ENCODE peak calls at places on chromosomes 1 and 21, in four cellular contexts. K is body of pancreas, S is stomach, G is uterus. U is an unnamed sample.

GRCh38 chr1:29708818-29709710 is 472.7 kb downstream of the PTPRU start:
- DNase-seq in G (no peak), K (no peak), S (no peak), U (no peak)

GRCh38 chr1:181087400-181087901 is 1.0 kb upstream of the IER5 start:
- DNase-seq in K (no peak), S (no peak), G (no peak), U (no peak)

GRCh38 chr1:107277022-107277421 is 136.2 kb downstream of the NTNG1 start:
- DNase-seq in G (peak), S (peak), K (peak), U (peak)

GRCh38 chr1:37650721-37651120 is 16.0 kb upstream of the RSPO1 start:
- DNase-seq in K (no peak), G (no peak), S (no peak), U (no peak)

GRCh38 chr1:33636209-33636608 is 163.8 kb downstream of the ZSCAN20 start:
- DNase-seq in G (no peak), K (no peak), S (no peak), U (no peak)

GRCh38 chr1:222670110-222670509 is 42.2 kb downstream of the AIDA start:
- DNase-seq in G (no peak), S (no peak), K (no peak), U (no peak)

GRCh38 chr21:45357436-45358260 is 47.3 kb upstream of the COL18A1 start:
- DNase-seq in G (peak), S (peak), K (no peak), U (peak)

GRCh38 chr1:61046434-61046833 is 35.9 kb upstream of the NFIA start:
- DNase-seq in K (no peak), S (no peak), G (no peak), U (no peak)

GRCh38 chr1:67833595-67833926 is 294 bp upstream of the GNG12 start:
- DNase-seq in K (no peak), G (no peak), S (no peak), U (peak)

GRCh38 chr1:19341201-19342076 is 29.3 kb downstream of the SLC66A1 start:
- DNase-seq in S (peak), K (peak), G (peak), U (peak)

GRCh38 chr1:244852694-244853093 is 11.6 kb downstream of the HNRNPU start:
- DNase-seq in G (no peak), S (no peak), K (no peak), U (no peak)

GRCh38 chr1:183841950-183842816 is 37.3 kb downstream of the RGL1 start:
- DNase-seq in G (peak), K (no peak), S (no peak), U (no peak)

GRCh38 chr1:24929876-24930702 is at the start of gene RUNX3:
- DNase-seq in S (peak), K (no peak), G (no peak), U (peak)
- TF ChIP-seq POLR2A in S (no peak), K (no peak), G (no peak), U (no peak)

DNA sequence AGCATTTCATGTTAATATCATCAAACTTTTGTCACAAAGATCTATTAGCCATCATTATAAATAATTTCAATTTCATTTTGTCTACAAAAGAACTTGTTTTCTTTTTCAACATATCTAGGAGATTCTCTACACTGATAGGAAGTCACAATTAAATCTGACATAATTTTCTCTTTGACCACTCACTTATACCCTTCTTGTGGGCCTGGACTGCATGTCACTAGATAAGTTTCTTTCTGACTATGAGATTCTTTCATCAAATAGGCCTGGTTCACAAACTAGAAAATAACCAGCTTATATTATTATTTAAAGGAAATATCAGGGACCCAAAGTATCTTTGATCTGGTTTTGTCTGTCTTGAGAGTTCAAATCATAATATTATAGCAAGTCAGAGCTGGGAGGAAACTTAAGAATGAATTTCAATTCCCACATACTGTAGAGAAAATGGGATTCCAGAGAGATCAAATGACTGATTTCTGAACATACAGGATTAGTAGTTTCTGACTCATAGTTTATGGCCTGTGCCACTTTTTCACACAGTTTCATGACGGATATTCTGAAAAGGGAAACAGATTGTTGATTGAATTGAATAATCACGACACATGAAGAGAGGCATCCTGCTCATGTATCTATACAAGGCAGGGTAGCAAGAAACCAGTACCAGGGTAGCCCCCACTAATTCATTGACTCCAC is 355.8 kb downstream of the GPATCH2 start:
- DNase-seq in S (no peak), K (no peak), G (no peak), U (no peak)
- H3K4me3 ChIP-seq in S (no peak), K (no peak), G (no peak), U (no peak)

DNA sequence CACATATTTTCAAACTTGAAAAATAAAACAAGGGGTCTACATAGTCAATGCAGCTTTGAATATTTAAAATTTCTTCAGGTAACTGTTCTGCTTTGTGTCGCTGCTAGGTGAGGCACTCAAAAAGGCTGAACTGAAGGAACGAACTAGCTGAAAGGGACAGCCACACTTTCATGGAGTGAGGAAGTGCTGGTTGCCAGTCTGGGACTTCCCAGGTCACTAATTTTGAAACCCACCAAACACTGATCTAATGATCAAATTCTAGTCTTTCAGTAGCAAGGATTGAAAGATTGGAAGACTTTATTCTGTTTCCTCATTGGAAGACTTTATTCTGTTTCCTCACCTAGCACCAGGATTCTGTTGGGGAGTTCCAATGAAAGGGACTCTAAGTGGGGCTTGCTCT is 11.1 kb upstream of the ARID1A start:
- DNase-seq in K (no peak), S (no peak), G (no peak), U (no peak)
- TF ChIP-seq POLR2A in K (no peak), S (no peak), G (no peak), U (no peak)

GRCh38 chr1:8509579-8509978 is 191.7 kb downstream of the SLC45A1 start:
- DNase-seq in G (no peak), S (no peak), K (no peak), U (no peak)
- H3K4me3 ChIP-seq in G (peak), S (no peak), K (no peak), U (no peak)